ENCODE peak calls at places on chromosomes 2 and 18, in five cellular contexts. C is K562, H is GM12878, I is SK-N-SH, W is HepG2. G is an unnamed sample.

GRCh38 chr2:217061916-217062315 is 202.1 kb upstream of the TNP1 start:
- DNase-seq in I (no peak), H (no peak), C (no peak), W (no peak), G (no peak)

GRCh38 chr18:79988925-79989361 is 580 bp upstream of the TXNL4A start:
- DNase-seq in I (no peak), H (no peak), W (no peak), C (no peak), G (peak; percentile 16)

GRCh38 chr2:230687498-230687897 is 25.1 kb upstream of the CAB39 start:
- DNase-seq in C (no peak), I (no peak), H (no peak), W (no peak), G (no peak)

GRCh38 chr2:223897669-223898314 is 47.3 kb downstream of the WDFY1 start:
- DNase-seq in C (no peak), W (no peak), H (no peak), I (no peak), G (no peak)

GRCh38 chr2:68272246-68272987 is 20.1 kb upstream of the PPP3R1 start:
- DNase-seq in H (no peak), I (no peak), W (no peak), C (no peak), G (no peak)

GRCh38 chr2:12675352-12675795 is 41.4 kb upstream of the TRIB2 start:
- DNase-seq in W (no peak), I (no peak), C (peak; percentile 68), H (no peak), G (no peak)

GRCh38 chr2:18949871-18950597 is 360.7 kb upstream of the NT5C1B start:
- DNase-seq in H (no peak), W (no peak), I (peak; percentile 15), C (no peak), G (no peak)

GRCh38 chr18:43060020-43060419 is 55.5 kb downstream of the RIT2 start:
- DNase-seq in C (no peak), W (no peak), I (no peak), H (no peak), G (no peak)

GRCh38 chr2:191032588-191033429 is 18.8 kb upstream of the STAT1 start:
- DNase-seq in C (no peak), W (peak; percentile 39), I (no peak), H (no peak), G (no peak)

GRCh38 chr18:48796491-48797205 is 154.1 kb downstream of the SMAD7 start:
- DNase-seq in H (no peak), C (no peak), W (no peak), I (no peak), G (no peak)

GRCh38 chr2:148644885-148645134 is 259 bp downstream of the EPC2 start:
- DNase-seq in H (no peak), C (no peak), W (no peak), I (no peak), G (no peak)

GRCh38 chr2:104733544-104733943 is 120.4 kb upstream of the POU3F3 start:
- DNase-seq in H (no peak), C (peak; percentile 44), W (peak; percentile 41), I (peak; percentile 46), G (peak; percentile 65)

GRCh38 chr2:170742896-170743529 is 27.2 kb upstream of the ERICH2 start:
- DNase-seq in H (no peak), I (no peak), C (no peak), W (no peak), G (no peak)

GRCh38 chr2:201644001-201644400 is 698 bp upstream of the TMEM237 start:
- DNase-seq in W (no peak), H (no peak), I (no peak), C (no peak), G (no peak)

GRCh38 chr2:75311993-75312392 is 112.7 kb upstream of the TACR1 start:
- DNase-seq in C (peak; percentile 24), H (peak; percentile 89), W (peak; percentile 22), I (peak; percentile 9), G (peak; percentile 36)
- TF ChIP-seq FOXM1 in C (no peak), H (peak; percentile 48), W (no peak), I (no peak), G (no peak)

DNA sequence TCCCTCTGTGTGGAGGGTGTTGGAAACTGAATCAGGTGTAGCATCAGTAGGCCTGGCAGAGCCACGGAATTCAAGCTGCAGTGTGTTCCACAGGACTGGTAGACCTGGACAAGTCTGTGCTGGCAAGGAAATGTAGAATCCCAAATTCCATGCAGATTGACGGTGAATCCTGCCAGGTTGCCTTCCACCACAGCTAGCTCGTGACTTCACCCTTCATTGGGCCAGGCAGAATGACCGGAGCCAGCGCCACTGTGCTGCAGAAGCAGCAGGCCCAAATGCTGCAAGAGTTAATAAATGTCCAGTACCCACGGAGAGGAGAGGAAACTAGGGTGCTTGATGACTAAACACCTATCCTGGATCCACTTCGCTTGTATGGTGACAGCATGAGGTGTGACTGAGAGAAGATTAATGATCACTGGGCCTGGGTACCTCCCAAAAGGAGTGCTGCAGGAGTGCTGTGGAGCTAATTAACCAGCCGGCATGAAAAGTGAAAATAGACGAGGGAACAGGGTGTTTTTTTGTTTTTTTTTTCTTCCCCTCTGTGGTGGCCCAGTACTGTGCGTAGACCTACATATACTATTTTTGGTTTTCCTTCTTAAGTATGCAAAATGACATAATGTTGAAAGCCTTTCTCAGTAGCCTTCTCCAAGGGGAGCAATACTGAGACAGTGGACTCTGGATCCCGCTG is 122.2 kb downstream of the TANC1 start:
- DNase-seq in I (no peak), W (no peak), H (peak; percentile 25), C (no peak), G (no peak)
- TF ChIP-seq FOXM1 in I (no peak), W (no peak), H (no peak), C (no peak), G (no peak)

GRCh38 chr2:195642677-195643063 is 14.4 kb upstream of the SLC39A10 start:
- DNase-seq in C (no peak), H (no peak), W (no peak), I (no peak), G (no peak)
- TF ChIP-seq FOXM1 in C (no peak), H (no peak), W (no peak), I (no peak), G (no peak)

GRCh38 chr2:241265506-241265905 is 50.0 kb downstream of the HDLBP start:
- DNase-seq in I (no peak), C (no peak), W (no peak), H (no peak), G (no peak)
- TF ChIP-seq FOXM1 in I (no peak), C (no peak), W (no peak), H (no peak), G (no peak)

GRCh38 chr18:59055345-59056032 is 84.2 kb upstream of the SEC11C start:
- DNase-seq in I (no peak), W (no peak), C (no peak), H (no peak), G (no peak)

GRCh38 chr18:59057493-59057795 is 82.2 kb upstream of the SEC11C start:
- DNase-seq in C (no peak), W (no peak), I (no peak), H (no peak), G (no peak)

GRCh38 chr18:59054892-59055291 is 84.8 kb upstream of the SEC11C start:
- DNase-seq in H (no peak), I (no peak), W (no peak), C (no peak), G (peak; percentile 6)

GRCh38 chr18:59057969-59058368 is 81.7 kb upstream of the SEC11C start:
- DNase-seq in I (no peak), C (no peak), H (no peak), W (no peak), G (no peak)

GRCh38 chr18:59056706-59057492 is 82.8 kb upstream of the SEC11C start:
- DNase-seq in H (no peak), W (peak; percentile 36), I (peak; percentile 54), C (peak; percentile 11), G (peak; percentile 38)
- TF ChIP-seq FOXM1 in H (peak; percentile 44), W (no peak), I (no peak), C (no peak), G (no peak)

DNA sequence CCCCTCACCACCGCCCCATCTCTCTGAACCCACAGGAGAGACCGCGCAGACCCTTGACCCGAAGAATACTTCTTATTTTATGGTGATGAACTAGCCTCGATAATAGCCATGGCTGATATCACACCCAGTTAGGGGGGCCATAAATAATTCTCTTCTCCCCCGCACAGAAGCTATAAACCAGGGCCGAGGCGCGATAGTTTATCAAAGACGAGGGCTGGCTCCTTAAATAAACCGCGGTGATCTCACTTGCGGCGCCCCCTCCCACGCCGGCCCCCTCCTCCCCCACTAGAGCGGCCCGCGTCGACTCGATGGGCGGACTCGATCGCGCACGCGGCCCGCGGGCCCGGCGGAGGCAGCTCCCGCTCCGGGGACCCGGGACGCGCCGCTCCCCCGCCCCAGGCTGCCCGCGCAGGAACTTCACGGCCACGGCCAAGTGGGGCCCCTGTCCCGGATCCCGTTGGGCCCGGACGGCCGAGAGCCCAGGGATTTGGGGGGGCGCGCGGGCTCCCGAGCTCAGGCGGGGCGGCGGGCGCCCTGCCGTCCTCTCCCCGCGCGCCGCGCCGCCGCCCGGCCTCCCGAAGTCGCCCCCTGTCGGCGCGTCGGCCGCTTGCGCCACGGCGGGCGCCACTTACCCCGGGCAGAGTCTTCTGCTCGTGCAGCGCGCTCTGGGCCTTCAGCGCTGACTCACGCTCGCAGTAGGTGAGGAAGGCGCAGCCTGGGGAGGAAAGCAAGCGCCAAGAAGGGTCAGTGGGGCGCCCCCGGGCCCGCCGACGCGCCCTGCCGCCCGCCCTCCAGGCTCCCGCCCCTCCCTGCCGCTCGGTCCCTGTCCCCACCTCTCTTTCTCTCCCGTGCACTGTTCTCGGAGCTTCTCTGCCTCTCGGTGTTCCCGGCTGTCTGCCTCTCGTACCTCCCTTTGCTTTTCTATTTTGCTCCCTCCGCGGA is 80.4 kb downstream of the CELF4 start:
- DNase-seq in C (peak; percentile 71), W (no peak), I (no peak), H (no peak), G (peak; percentile 95)
- TF ChIP-seq FOXM1 in C (no peak), W (no peak), I (no peak), H (no peak), G (peak; percentile 77)

GRCh38 chr2:238467772-238468171 is 41.0 kb downstream of the ASB1 start:
- DNase-seq in I (no peak), C (no peak), W (no peak), H (no peak), G (no peak)
- TF ChIP-seq FOXM1 in I (no peak), C (no peak), W (no peak), H (no peak), G (no peak)

GRCh38 chr2:37880546-37880945 is 44.5 kb upstream of the RMDN2 start:
- DNase-seq in H (no peak), W (peak; percentile 9), I (no peak), C (no peak), G (no peak)
- TF ChIP-seq FOXM1 in H (no peak), W (no peak), I (no peak), C (no peak), G (no peak)

GRCh38 chr2:101300164-101300563 is 8.3 kb downstream of the RNF149 start:
- DNase-seq in C (no peak), H (no peak), I (no peak), W (no peak), G (no peak)
- TF ChIP-seq FOXM1 in C (no peak), H (no peak), I (no peak), W (no peak), G (no peak)